ENCODE peak calls at places on chromosome 11, in seven cellular contexts. O, Z, T, C, S, A and E are unnamed samples.
A peak's percentile ranks its signal among the peaks of the same experiment; 100 is the strongest.

GRCh38 chr11:18066626-18067025 is 20.6 kb upstream of the TPH1 start:
- DNase-seq in Z (no peak), O (peak; percentile 14), T (no peak), A (no peak), S (no peak), C (no peak), E (no peak)

GRCh38 chr11:105903113-105903512 is 118.9 kb downstream of the MSANTD4 start:
- DNase-seq in C (peak; percentile 16), T (no peak), S (no peak), Z (no peak), O (no peak), A (no peak), E (no peak)

GRCh38 chr11:115170133-115170815 is 333.9 kb downstream of the CADM1 start:
- DNase-seq in S (no peak), O (peak; percentile 23), C (peak; percentile 56), A (no peak), Z (no peak), T (peak; percentile 16), E (no peak)

GRCh38 chr11:118152020-118152551 is 537 bp downstream of the SCN4B start:
- DNase-seq in Z (no peak), O (no peak), A (no peak), T (no peak), S (no peak), C (no peak), E (no peak)

GRCh38 chr11:15179167-15179566 is 64.4 kb downstream of the INSC start:
- DNase-seq in A (no peak), Z (no peak), T (no peak), S (no peak), O (peak; percentile 89), C (peak; percentile 86), E (no peak)

GRCh38 chr11:32137263-32137662 is 46.4 kb downstream of the RCN1 start:
- DNase-seq in Z (no peak), S (no peak), O (peak; percentile 97), T (no peak), A (no peak), C (peak; percentile 85), E (no peak)

GRCh38 chr11:75560644-75561043 is 1.4 kb upstream of the SERPINH1 start:
- DNase-seq in O (peak; percentile 62), T (no peak), C (peak; percentile 56), Z (no peak), A (no peak), S (no peak), E (no peak)

GRCh38 chr11:63503492-63503891 is 2.4 kb upstream of the LGALS12 start:
- DNase-seq in C (no peak), Z (no peak), T (no peak), A (no peak), S (no peak), O (no peak), E (no peak)

GRCh38 chr11:2524446-2525165 is 79.8 kb downstream of the KCNQ1 start:
- DNase-seq in S (peak; percentile 33), O (no peak), Z (peak; percentile 40), T (no peak), A (no peak), C (no peak), E (no peak)

GRCh38 chr11:131910491-131911387 is 540.3 kb downstream of the NTM start:
- DNase-seq in O (peak; percentile 60), Z (peak; percentile 74), A (no peak), S (no peak), T (no peak), C (peak; percentile 71), E (no peak)

GRCh38 chr11:114163830-114164401 is 104.4 kb downstream of the ZBTB16 start:
- DNase-seq in T (no peak), A (no peak), C (no peak), O (no peak), S (peak; percentile 79), Z (peak; percentile 75), E (no peak)

GRCh38 chr11:43810929-43811596 is 69.6 kb upstream of the ALKBH3 start:
- DNase-seq in C (peak; percentile 25), A (no peak), S (no peak), Z (no peak), T (no peak), O (no peak), E (no peak)

GRCh38 chr11:43923327-43924111 is 18.9 kb upstream of the C11orf96 start:
- DNase-seq in T (no peak), S (peak; percentile 75), C (peak; percentile 59), Z (peak; percentile 86), O (peak; percentile 67), A (no peak), E (no peak)

GRCh38 chr11:128061321-128061871 is 526.0 kb downstream of the ETS1 start:
- DNase-seq in Z (no peak), O (peak; percentile 82), S (no peak), A (no peak), C (no peak), T (no peak), E (no peak)

GRCh38 chr11:69287968-69288882 is 5.7 kb upstream of the MYEOV start:
- DNase-seq in S (peak; percentile 18), T (no peak), A (no peak), C (no peak), O (no peak), Z (no peak), E (no peak)

GRCh38 chr11:113271551-113272245 is 42.7 kb upstream of the TTC12 start:
- DNase-seq in Z (no peak), A (no peak), C (no peak), O (no peak), T (no peak), S (no peak), E (no peak)

GRCh38 chr11:130457909-130458729 is 9.7 kb downstream of the ADAMTS15 start:
- DNase-seq in S (peak; percentile 70), A (no peak), Z (peak; percentile 85), C (no peak), O (no peak), T (no peak), E (no peak)

GRCh38 chr11:14725150-14725549 is 81.5 kb downstream of the PDE3B start:
- DNase-seq in C (no peak), S (no peak), O (no peak), A (no peak), Z (no peak), T (no peak), E (no peak)

GRCh38 chr11:5940748-5941147 is 1.3 kb upstream of the OR56A3 start:
- DNase-seq in A (no peak), Z (no peak), S (no peak), C (no peak), T (no peak), O (no peak), E (no peak)

GRCh38 chr11:45921561-45922424 is 663 bp upstream of the LARGE2 start:
- DNase-seq in Z (peak; percentile 66), O (no peak), A (no peak), S (peak; percentile 47), T (no peak), C (no peak), E (no peak)

GRCh38 chr11:75270896-75271415 is 30.4 kb downstream of the TPBGL start:
- DNase-seq in Z (no peak), A (peak; percentile 27), T (peak; percentile 47), S (peak; percentile 23), C (peak; percentile 40), O (peak; percentile 16), E (peak; percentile 52)

GRCh38 chr11:116895053-116895757 is 57.8 kb upstream of the APOA1 start:
- DNase-seq in S (no peak), A (no peak), T (no peak), O (peak; percentile 19), C (no peak), Z (peak; percentile 65), E (peak; percentile 57)